ENCODE peak calls at places on chromosomes 4 and X, in ten cellular contexts. L is adrenal gland, O is spleen, X is HCT116, B is tibial nerve, V is heart left ventricle, A is stomach, S is ovary, D is A549, Z is GM12892. T is an unnamed sample.

GRCh38 chr4:37827030-37827705 is 682 bp downstream of the PGM2 start:
- DNase-seq in L (peak), O (no peak), X (no peak), B (no peak), V (peak), A (peak), S (no peak), D (no peak), Z (peak), T (no peak)

GRCh38 chrX:14872355-14872754 is 514 bp downstream of the FANCB start:
- DNase-seq in L (no peak), O (no peak), X (no peak), B (no peak), V (no peak), A (no peak), S (no peak), D (no peak), Z (no peak), T (no peak)

GRCh38 chrX:1582686-1583437 is 8.5 kb upstream of the AKAP17A start:
- DNase-seq in L (no peak), O (no peak), X (peak), B (no peak), V (no peak), A (peak), S (no peak), D (peak), Z (no peak), T (no peak)

GRCh38 chrX:72304877-72305276 is 837 bp downstream of the CITED1 start:
- DNase-seq in L (no peak), O (no peak), X (no peak), B (no peak), V (no peak), A (no peak), S (no peak), D (no peak), Z (no peak), T (no peak)

GRCh38 chrX:126137899-126138298 is 28.2 kb downstream of the DCAF12L2 start:
- DNase-seq in L (no peak), O (no peak), X (no peak), B (no peak), V (no peak), A (no peak), S (no peak), D (peak), Z (no peak), T (no peak)

GRCh38 chrX:2924151-2924550 is 5.0 kb downstream of the ARSD start:
- DNase-seq in L (no peak), O (no peak), X (no peak), B (no peak), V (no peak), A (no peak), S (no peak), D (no peak), Z (no peak), T (no peak)

GRCh38 chr4:176709417-176709816 is 83.3 kb downstream of the VEGFC start:
- DNase-seq in L (no peak), O (no peak), X (no peak), B (no peak), V (no peak), A (no peak), S (no peak), D (no peak), Z (no peak), T (no peak)

GRCh38 chrX:42119076-42119475 is 195.7 kb upstream of the CASK start:
- DNase-seq in L (no peak), O (no peak), X (peak), B (no peak), V (no peak), A (no peak), S (no peak), D (peak), Z (no peak), T (no peak)

GRCh38 chrX:10395643-10396042 is 224.7 kb downstream of the MID1 start:
- DNase-seq in L (no peak), O (no peak), X (no peak), B (no peak), V (no peak), A (no peak), S (no peak), D (no peak), Z (no peak), T (no peak)

GRCh38 chr4:80142396-80143304 is 54.7 kb upstream of the PRDM8 start:
- DNase-seq in L (no peak), O (no peak), X (no peak), B (no peak), V (no peak), A (no peak), S (no peak), D (no peak), Z (no peak), T (no peak)

GRCh38 chr4:41156574-41156973 is 57.8 kb downstream of the APBB2 start:
- DNase-seq in L (no peak), O (no peak), X (peak), B (no peak), V (no peak), A (no peak), S (no peak), D (peak), Z (no peak), T (no peak)

GRCh38 chrX:71098302-71098701 is 2.7 kb downstream of the FOXO4 start:
- DNase-seq in L (peak), O (peak), X (peak), B (peak), V (peak), A (peak), S (peak), D (peak), Z (no peak), T (peak)

GRCh38 chr4:86043755-86044592 is 315.9 kb downstream of the MAPK10 start:
- DNase-seq in L (peak), O (no peak), X (peak), B (peak), V (peak), A (no peak), S (no peak), D (peak), Z (no peak), T (no peak)

GRCh38 chrX:36963069-36963808 is 44.9 kb upstream of the FAM47C start:
- DNase-seq in L (no peak), O (no peak), X (no peak), B (no peak), V (no peak), A (no peak), S (no peak), D (no peak), Z (no peak), T (no peak)

GRCh38 chrX:1330605-1331004 is 6.0 kb upstream of the IL3RA start:
- DNase-seq in L (no peak), O (no peak), X (no peak), B (no peak), V (no peak), A (no peak), S (no peak), D (no peak), Z (no peak), T (no peak)

GRCh38 chr4:61773655-61774245 is 573.6 kb downstream of the ADGRL3 start:
- DNase-seq in L (no peak), O (no peak), X (no peak), B (no peak), V (no peak), A (no peak), S (no peak), D (no peak), Z (no peak), T (no peak)

GRCh38 chr4:39526810-39527295 is 386 bp downstream of the UGDH start:
- DNase-seq in L (no peak), O (no peak), X (no peak), B (peak), V (no peak), A (no peak), S (no peak), D (no peak), Z (peak), T (no peak)

GRCh38 chr4:39713691-39714090 is 15.8 kb downstream of the UBE2K start:
- DNase-seq in L (no peak), O (no peak), X (no peak), B (no peak), V (no peak), A (no peak), S (no peak), D (no peak), Z (no peak), T (no peak)

GRCh38 chr4:87050596-87050995 is 115.8 kb downstream of the AFF1 start:
- DNase-seq in L (no peak), O (no peak), X (no peak), B (peak), V (no peak), A (no peak), S (no peak), D (no peak), Z (no peak), T (no peak)

GRCh38 chr4:163611172-163611571 is 116.7 kb downstream of the TMA16 start:
- DNase-seq in L (no peak), O (no peak), X (no peak), B (no peak), V (no peak), A (no peak), S (no peak), D (no peak), Z (no peak), T (peak)
- TF ChIP-seq POLR2A in L (no peak), O (no peak), X (no peak), B (no peak), V (no peak), A (no peak), S (no peak), D (no peak), Z (no peak), T (no peak)

DNA sequence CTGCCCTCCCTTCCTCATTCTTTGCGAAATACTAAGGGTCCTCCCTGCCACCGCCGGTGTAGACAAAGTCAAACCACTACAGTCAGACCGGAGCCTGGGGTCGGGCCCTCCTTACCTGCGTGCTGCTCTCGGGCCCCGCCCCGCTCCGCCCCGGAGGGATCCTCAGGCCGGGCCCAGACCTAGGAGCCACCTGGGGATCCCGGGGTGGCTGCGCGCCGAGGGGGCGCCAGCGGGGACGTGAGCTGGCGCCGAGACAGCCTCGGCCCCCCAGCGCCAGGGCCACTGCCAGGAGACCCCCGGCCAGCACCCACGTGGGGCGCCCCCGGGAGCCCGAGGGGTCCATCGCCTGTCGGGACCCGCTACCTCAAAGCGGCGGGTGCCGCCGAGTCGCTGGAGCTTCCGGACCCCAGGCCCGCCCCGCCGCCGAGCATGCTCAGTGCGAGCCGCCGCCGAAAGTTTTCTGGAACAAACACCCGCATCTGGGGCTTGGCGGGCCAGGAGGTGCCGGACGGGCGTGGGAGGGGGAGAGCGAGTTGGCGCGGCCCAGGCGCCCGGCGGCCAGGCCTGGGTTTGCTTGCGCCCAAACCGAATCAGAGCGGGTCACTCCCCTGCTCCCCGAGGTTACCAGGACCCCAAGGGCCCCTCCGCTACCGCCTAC is at the start of gene EVC2:
- DNase-seq in L (peak), O (no peak), X (no peak), B (peak), V (peak), A (peak), S (peak), D (peak), Z (no peak), T (peak)
- TF ChIP-seq POLR2A in L (no peak), O (no peak), X (no peak), B (no peak), V (peak), A (no peak), S (peak), D (peak), Z (no peak), T (peak)

GRCh38 chr4:106317815-106318214 is 1.5 kb downstream of the AIMP1 start:
- DNase-seq in L (no peak), O (no peak), X (no peak), B (no peak), V (no peak), A (no peak), S (no peak), D (no peak), Z (no peak), T (no peak)

GRCh38 chr4:106316773-106317409 is 541 bp downstream of the AIMP1 start:
- DNase-seq in L (no peak), O (no peak), X (no peak), B (no peak), V (no peak), A (no peak), S (no peak), D (peak), Z (no peak), T (no peak)

GRCh38 chr4:106315476-106315967 is 487 bp downstream of the TBCK start:
- DNase-seq in L (no peak), O (no peak), X (no peak), B (no peak), V (no peak), A (no peak), S (no peak), D (no peak), Z (no peak), T (no peak)

GRCh38 chr4:106314960-106315359 is 1.0 kb downstream of the TBCK start:
- DNase-seq in L (no peak), O (no peak), X (no peak), B (no peak), V (no peak), A (no peak), S (no peak), D (no peak), Z (no peak), T (no peak)

DNA sequence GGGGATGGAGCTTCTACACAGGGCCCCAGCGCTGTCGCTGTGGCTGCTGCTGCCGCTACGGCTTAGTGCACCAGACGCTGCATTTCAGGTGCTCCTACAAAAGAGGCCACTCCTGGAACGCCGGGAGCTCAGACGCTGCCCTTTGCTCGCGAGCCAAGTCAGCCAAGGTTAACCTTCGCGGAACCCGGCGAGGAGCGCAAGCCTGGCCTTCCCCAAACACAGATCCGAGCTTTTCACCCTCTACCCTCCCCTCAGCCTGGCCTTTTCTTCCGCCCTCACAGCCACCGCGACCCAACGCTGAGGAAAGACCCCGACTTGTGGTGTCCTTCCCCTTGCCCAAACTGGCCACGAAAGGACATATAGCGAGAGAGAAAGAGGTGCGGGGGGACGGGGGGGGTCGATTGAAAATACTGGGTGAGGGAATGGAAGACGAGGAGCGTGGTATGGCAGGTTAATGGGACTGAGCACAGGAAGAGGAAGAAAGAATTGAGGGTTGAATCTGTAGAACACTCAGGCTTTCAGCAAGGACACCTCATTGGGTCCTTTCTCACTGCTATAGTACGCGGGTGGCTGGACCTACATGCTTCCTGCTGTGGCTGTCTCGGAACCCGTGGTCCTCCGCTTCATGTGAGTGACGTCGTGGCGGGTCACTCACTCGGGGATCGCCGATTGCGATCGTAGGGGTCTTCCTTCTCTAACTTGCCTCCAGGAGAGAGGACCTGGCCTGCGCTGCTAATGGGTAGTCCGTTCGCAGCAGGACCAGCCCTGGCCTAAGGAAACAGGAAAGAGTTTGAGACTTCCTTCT is at the start of the genes AIMP1 and TBCK:
- DNase-seq in L (peak), O (peak), X (peak), B (peak), V (peak), A (peak), S (peak), D (peak), Z (peak), T (peak)
- TF ChIP-seq POLR2A in L (peak), O (peak), X (peak), B (peak), V (peak), A (peak), S (peak), D (peak), Z (peak), T (peak)

DNA sequence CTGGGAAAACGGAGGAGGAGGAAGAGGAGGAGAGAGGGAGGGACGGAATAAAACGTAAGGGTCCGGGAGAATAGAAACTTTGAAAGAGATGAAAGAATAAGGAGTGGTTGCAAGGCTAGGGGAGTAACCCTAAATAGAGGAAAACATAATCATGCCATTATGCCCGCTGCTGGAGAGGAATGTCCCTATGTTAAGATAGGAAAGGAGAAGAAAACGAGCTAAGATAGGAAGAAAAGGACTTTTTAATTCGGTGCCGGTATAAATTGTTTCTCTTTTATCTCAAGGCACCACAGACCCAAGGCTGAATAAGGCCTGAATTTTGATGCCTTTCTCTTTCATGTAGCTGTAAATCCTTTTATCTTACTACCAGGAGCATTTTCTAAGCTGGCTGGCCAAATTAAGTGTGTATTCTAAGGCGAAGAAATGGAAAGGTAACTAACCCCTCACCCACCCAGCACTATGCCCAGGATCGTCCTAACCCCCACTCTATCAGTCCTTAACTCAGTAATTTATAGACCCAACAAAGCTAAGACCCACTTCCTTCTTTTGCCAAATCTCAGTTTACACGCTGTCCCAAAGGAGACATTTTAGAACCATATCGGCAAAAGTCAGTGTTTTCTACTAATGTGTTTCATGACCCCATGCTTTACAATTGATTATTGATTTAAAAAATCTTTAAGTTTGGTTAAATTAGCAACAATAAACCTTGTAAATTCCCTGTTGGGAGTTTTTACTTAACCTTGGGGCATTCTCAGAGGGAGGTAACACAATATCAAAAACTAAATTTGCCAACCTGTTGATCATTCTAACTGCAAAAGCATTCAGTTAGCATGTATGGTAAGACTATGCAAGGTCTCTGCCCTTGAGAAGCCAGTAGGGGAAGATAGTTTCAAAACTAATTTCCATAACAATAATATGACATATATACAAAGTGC is 1.1 kb upstream of the CUL4B start:
- DNase-seq in L (no peak), O (no peak), X (no peak), B (no peak), V (no peak), A (no peak), S (no peak), D (no peak), Z (no peak), T (no peak)
- TF ChIP-seq POLR2A in L (peak), O (no peak), X (peak), B (peak), V (peak), A (no peak), S (peak), D (no peak), Z (no peak), T (no peak)

GRCh38 chr4:155875878-155876277 is 9.8 kb upstream of the ASIC5 start:
- DNase-seq in L (no peak), O (no peak), X (no peak), B (no peak), V (no peak), A (no peak), S (no peak), D (no peak), Z (no peak), T (no peak)
- TF ChIP-seq POLR2A in L (no peak), O (no peak), X (no peak), B (no peak), V (no peak), A (no peak), S (no peak), D (no peak), Z (no peak), T (no peak)

DNA sequence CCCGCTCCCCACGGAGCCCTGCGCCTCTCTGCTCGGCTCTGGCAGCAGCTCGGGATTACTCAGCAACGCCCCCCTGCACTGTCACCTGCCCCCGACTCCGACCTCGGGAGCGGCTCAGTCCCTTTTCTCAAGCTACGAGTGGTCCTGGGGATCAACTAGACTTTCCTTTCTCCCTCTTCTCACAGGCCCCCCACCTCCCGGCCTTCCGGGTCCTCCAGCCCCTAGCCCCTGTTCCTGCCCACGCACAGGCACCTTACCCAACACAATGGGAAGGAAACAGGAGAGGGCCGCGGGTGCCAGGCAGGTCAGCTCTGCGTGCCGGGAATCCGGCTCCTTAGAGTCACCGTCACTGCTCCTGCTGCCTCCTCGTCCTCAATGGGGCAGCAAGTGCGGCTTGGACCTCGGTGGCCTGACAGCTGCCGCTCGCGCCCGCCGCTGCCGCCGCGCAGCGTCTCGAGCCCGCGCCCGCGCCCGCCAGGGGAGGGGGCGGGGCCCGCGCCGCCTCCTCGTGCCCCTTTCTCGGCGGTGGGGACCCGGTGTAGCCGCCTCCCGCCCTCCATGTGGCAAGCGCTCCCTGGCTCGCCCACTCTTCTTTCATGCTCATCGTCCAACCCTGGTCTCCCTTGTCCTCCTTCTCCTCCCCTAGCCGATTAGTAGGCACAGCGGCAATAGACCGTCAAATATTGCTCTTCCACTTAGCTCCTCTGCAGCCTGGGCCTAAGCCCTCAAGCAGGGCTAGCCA is at the start of gene RAB9B:
- DNase-seq in L (peak), O (peak), X (no peak), B (peak), V (peak), A (peak), S (peak), D (no peak), Z (peak), T (peak)
- TF ChIP-seq POLR2A in L (no peak), O (no peak), X (no peak), B (no peak), V (no peak), A (no peak), S (peak), D (no peak), Z (no peak), T (peak)

T was measured in body of pancreas.